ENCODE peak calls at places on chromosomes 12 and 14, in ten cellular contexts. O is tibial nerve, D is adrenal gland, Z is psoas muscle, N is lower lobe of right lung, L is Peyer's patch, Y is substantia nigra, H is colonic mucosa, S is caudate nucleus, P is K562. V is an unnamed sample.

GRCh38 chr12:52254180-52254964 is 20.1 kb upstream of the KRT86 start:
- DNase-seq in O (no peak), D (no peak), Z (no peak), N (peak; percentile 38), L (no peak), Y (no peak), H (no peak), S (no peak), P (no peak), V (no peak)

GRCh38 chr14:103186894-103187586 is 63.8 kb downstream of the TNFAIP2 start:
- DNase-seq in O (no peak), D (no peak), Z (no peak), N (no peak), L (peak; percentile 86), Y (no peak), H (peak; percentile 53), S (no peak), P (no peak), V (no peak)

GRCh38 chr12:8445731-8446130 is 10.0 kb upstream of the CLEC6A start:
- DNase-seq in O (no peak), D (no peak), Z (no peak), N (no peak), L (no peak), Y (no peak), H (no peak), S (no peak), P (no peak), V (no peak)

GRCh38 chr12:94099191-94099983 is 49.0 kb upstream of the PLXNC1 start:
- DNase-seq in O (no peak), D (no peak), Z (peak; percentile 25), N (no peak), L (no peak), Y (no peak), H (no peak), S (no peak), P (peak; percentile 17), V (no peak)

GRCh38 chr12:94650143-94651056 is at the start of gene TMCC3:
- DNase-seq in O (peak; percentile 16), D (peak; percentile 56), Z (peak; percentile 75), N (peak; percentile 70), L (peak; percentile 75), Y (peak; percentile 62), H (peak; percentile 65), S (peak; percentile 60), P (no peak), V (peak; percentile 93)

GRCh38 chr14:104085889-104086201 is 345 bp downstream of the ASPG start:
- DNase-seq in O (no peak), D (no peak), Z (peak; percentile 16), N (peak; percentile 48), L (no peak), Y (no peak), H (no peak), S (no peak), P (no peak), V (no peak)

GRCh38 chr14:50247245-50247644 is 15.9 kb upstream of the SOS2 start:
- DNase-seq in O (no peak), D (no peak), Z (no peak), N (no peak), L (no peak), Y (no peak), H (no peak), S (no peak), P (no peak), V (no peak)

GRCh38 chr12:67039995-67040860 is 228.9 kb upstream of the CAND1 start:
- DNase-seq in O (no peak), D (no peak), Z (no peak), N (no peak), L (no peak), Y (no peak), H (no peak), S (no peak), P (no peak), V (no peak)

GRCh38 chr12:64452559-64453329 is 824 bp downstream of the TBK1 start:
- DNase-seq in O (no peak), D (no peak), Z (no peak), N (no peak), L (peak; percentile 57), Y (no peak), H (peak; percentile 49), S (no peak), P (no peak), V (peak; percentile 29)

DNA sequence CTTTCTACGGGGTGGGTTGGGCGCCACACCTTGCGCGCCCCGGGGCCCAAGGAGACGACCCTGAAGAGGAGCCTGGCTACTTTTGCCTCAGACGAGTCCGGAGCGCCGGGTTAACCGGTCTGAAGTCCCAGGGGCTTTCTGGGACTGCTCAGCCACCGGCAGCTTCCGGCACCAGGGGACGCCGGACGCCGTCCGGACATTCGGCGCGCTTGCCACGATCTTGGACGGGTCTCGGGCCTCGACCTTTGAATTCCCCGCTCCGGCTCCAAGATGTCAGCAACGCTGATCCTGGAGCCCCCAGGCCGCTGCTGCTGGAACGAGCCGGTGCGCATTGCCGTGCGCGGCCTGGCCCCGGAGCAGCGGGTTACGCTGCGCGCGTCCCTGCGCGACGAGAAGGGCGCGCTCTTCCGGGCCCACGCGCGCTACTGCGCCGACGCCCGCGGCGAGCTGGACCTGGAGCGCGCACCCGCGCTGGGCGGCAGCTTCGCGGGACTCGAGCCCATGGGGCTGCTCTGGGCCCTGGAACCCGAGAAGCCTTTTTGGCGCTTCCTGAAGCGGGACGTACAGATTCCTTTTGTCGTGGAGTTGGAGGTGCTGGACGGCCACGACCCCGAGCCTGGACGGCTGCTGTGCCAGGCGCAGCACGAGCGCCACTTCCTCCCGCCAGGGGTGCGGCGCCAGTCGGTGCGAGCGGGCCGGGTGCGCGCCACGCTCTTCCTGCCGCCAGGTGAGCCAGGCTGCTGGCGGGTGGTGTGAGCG is at the start of gene ACOT4:
- DNase-seq in O (no peak), D (no peak), Z (no peak), N (peak; percentile 66), L (peak; percentile 67), Y (no peak), H (peak; percentile 39), S (peak; percentile 25), P (no peak), V (peak; percentile 92)
- H3K27ac ChIP-seq in O (no peak within 1 kb of the TSS), D (no peak within 1 kb of the TSS), Z (no peak within 1 kb of the TSS), N (peak within 1 kb of the TSS; percentile 79), L (peak within 1 kb of the TSS; percentile 65), Y (no peak within 1 kb of the TSS), H (no peak within 1 kb of the TSS), S (no peak within 1 kb of the TSS), P (no peak within 1 kb of the TSS), V (no peak within 1 kb of the TSS)

GRCh38 chr12:88184196-88184595 is 42.1 kb downstream of the TMTC3 start:
- DNase-seq in O (no peak), D (no peak), Z (no peak), N (no peak), L (no peak), Y (no peak), H (no peak), S (no peak), P (no peak), V (no peak)

GRCh38 chr12:88187571-88187970 is 45.5 kb downstream of the TMTC3 start:
- DNase-seq in O (no peak), D (no peak), Z (no peak), N (no peak), L (no peak), Y (no peak), H (no peak), S (no peak), P (no peak), V (no peak)

GRCh38 chr12:88188180-88188579 is 46.1 kb downstream of the TMTC3 start:
- DNase-seq in O (no peak), D (no peak), Z (no peak), N (no peak), L (no peak), Y (no peak), H (no peak), S (no peak), P (no peak), V (no peak)

GRCh38 chr12:88185279-88185678 is 43.2 kb downstream of the TMTC3 start:
- DNase-seq in O (no peak), D (no peak), Z (no peak), N (no peak), L (no peak), Y (no peak), H (no peak), S (no peak), P (no peak), V (no peak)

GRCh38 chr12:88185988-88186387 is 43.9 kb downstream of the TMTC3 start:
- DNase-seq in O (no peak), D (no peak), Z (no peak), N (no peak), L (no peak), Y (no peak), H (no peak), S (no peak), P (no peak), V (no peak)
- H3K27ac ChIP-seq in O (no peak overlapping the region), D (no peak overlapping the region), Z (no peak overlapping the region), N (no peak overlapping the region), L (no peak overlapping the region), Y (no peak overlapping the region), H (no peak overlapping the region), S (no peak overlapping the region), P (no peak overlapping the region), V (no peak overlapping the region)

DNA sequence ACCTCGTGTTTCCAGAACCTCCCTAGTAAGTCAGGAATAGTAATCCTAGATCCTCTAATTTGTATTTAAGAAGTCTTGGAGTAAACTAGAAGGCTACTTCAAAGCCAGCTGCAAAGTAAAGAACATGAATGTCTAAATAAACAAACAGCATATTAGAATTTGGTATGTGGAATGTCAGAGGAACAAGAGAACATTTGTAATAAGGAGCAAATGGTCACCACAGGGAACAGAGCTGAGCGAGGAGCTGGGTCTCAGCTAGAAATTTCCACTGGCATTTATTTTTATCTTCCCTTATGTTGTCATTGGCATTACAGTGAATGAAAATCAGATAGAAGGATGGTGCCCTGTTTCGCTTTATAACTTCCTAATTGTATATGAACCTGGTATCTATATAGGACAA is 50.2 kb downstream of the FRMD6 start:
- DNase-seq in O (no peak), D (no peak), Z (no peak), N (no peak), L (no peak), Y (no peak), H (no peak), S (no peak), P (no peak), V (no peak)
- H3K27ac ChIP-seq in O (no peak overlapping the region), D (no peak overlapping the region), Z (no peak overlapping the region), N (no peak overlapping the region), L (no peak overlapping the region), Y (no peak overlapping the region), H (no peak overlapping the region), S (no peak overlapping the region), P (no peak overlapping the region), V (no peak overlapping the region)

DNA sequence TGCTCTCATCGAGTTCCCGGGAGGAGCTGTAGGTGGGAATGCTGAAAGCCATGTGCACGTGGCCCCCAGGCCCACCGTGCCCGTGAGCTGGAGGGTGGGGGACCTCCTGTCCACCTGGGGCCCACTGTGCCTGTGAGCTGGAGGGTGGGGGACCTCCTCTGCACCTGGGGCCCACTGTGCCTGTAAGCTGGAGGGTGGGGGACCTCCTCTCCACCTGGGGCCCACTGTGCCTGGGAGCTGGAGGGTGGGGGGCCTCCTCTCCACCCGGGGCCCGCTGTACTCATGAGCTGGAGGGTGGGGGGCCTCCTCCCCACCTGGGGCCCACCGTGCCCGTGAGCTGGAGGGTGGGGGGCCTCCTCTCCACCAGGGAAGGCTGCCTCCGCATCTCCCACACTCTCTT is 13.9 kb upstream of the NUDT14 start:
- DNase-seq in O (no peak), D (no peak), Z (no peak), N (no peak), L (no peak), Y (no peak), H (no peak), S (no peak), P (no peak), V (peak; percentile 54)
- H3K27ac ChIP-seq in O (no peak overlapping the region), D (no peak overlapping the region), Z (peak overlapping the region; percentile 50), N (peak overlapping the region; percentile 80), L (no peak overlapping the region), Y (no peak overlapping the region), H (no peak overlapping the region), S (no peak overlapping the region), P (no peak overlapping the region), V (peak overlapping the region; percentile 86)